ENCODE peak calls at places on chromosomes 4 and X, in five cellular contexts. Y is MM.1S, B is SK-N-SH, K is GM23338, H is GM23248. Q is an unnamed sample.

GRCh38 chrX:65596270-65596669 is 61.7 kb upstream of the LAS1L start:
- DNase-seq in H (peak; percentile 78), B (no peak), K (no peak), Y (peak; percentile 64), Q (no peak)

GRCh38 chrX:18983711-18984380 is at the start of gene PHKA2:
- DNase-seq in K (peak; percentile 61), H (peak; percentile 70), B (peak; percentile 83), Y (peak; percentile 43), Q (peak; percentile 70)

GRCh38 chr4:3344596-3344995 is 51.8 kb downstream of the RGS12 start:
- DNase-seq in H (no peak), B (no peak), Y (no peak), K (no peak), Q (no peak)

GRCh38 chrX:63675716-63676115 is 109.3 kb downstream of the ARHGEF9 start:
- DNase-seq in H (no peak), B (no peak), Y (peak; percentile 35), K (no peak), Q (no peak)

GRCh38 chrX:153774576-153775292 is 6.1 kb upstream of the SRPK3 start:
- DNase-seq in H (no peak), B (peak; percentile 33), Y (no peak), K (no peak), Q (no peak)

GRCh38 chr4:7529368-7529923 is 94.7 kb upstream of the PSAPL1 start:
- DNase-seq in H (no peak), K (peak; percentile 27), B (no peak), Y (no peak), Q (no peak)

GRCh38 chr4:19259920-19260319 is 991.8 kb upstream of the SLIT2 start:
- DNase-seq in Y (no peak), B (no peak), H (no peak), K (no peak), Q (no peak)

GRCh38 chr4:89829470-89830138 is 7.4 kb downstream of the SNCA start:
- DNase-seq in B (no peak), H (no peak), Y (peak; percentile 94), K (no peak), Q (no peak)

GRCh38 chr4:17846256-17846655 is 35.5 kb downstream of the NCAPG start:
- DNase-seq in H (no peak), Y (no peak), B (no peak), K (no peak), Q (no peak)

GRCh38 chr4:20159516-20159915 is 92.2 kb upstream of the SLIT2 start:
- DNase-seq in B (no peak), K (no peak), H (no peak), Y (no peak), Q (no peak)

GRCh38 chr4:108533876-108534275 is 86.5 kb upstream of the RPL34 start:
- DNase-seq in B (no peak), H (no peak), K (no peak), Y (no peak), Q (no peak)

GRCh38 chr4:108531461-108531860 is 88.9 kb upstream of the RPL34 start:
- DNase-seq in H (no peak), B (no peak), Y (no peak), K (no peak), Q (no peak)

GRCh38 chr4:108532187-108532586 is 88.2 kb upstream of the RPL34 start:
- DNase-seq in Y (no peak), K (no peak), H (no peak), B (no peak), Q (no peak)

GRCh38 chr4:108535757-108536156 is 84.6 kb upstream of the RPL34 start:
- DNase-seq in H (no peak), Y (no peak), B (no peak), K (no peak), Q (no peak)

GRCh38 chr4:108533245-108533844 is 87.0 kb upstream of the RPL34 start:
- DNase-seq in H (no peak), Y (no peak), B (no peak), K (no peak), Q (no peak)
- TF ChIP-seq EZH2phosphoT487 in H (no peak), Y (no peak), B (no peak), K (no peak), Q (no peak)

DNA sequence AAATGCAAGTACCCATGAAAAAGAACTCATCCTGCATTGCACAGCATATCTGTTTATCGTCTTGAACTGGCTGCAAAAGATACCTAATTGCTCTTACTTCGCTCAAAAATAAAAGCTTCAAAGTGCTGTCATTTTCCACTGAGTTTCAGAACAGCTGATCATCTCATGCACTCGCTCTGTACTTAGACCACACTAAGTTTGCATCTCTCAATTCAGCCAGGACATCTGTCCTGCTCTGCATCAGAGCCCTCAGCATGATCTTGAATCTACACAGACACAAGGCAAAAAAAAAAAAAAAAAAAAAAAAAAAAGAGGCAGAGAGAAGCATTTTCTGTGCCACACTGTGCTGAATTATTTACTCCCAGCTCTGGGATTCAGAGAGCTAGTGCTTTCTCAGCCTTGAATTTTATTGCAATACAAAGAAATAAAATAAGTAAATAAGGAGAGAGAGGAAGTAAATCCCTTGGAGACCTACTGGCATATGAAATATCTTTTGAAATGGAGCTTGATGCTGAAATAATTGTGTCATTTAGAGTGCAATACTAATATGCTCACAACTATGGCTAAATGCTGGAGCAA is 81.3 kb downstream of the PPP1R2C start:
- DNase-seq in Y (no peak), B (no peak), H (no peak), K (no peak), Q (no peak)
- H3K9me2 ChIP-seq in Y (no peaks in the 10 kb centered on the region), B (no peaks in the 10 kb centered on the region), H (no peaks in the 10 kb centered on the region), K (no peaks in the 10 kb centered on the region), Q (no peaks in the 10 kb centered on the region)

GRCh38 chrX:79413963-79414362 is 46.8 kb upstream of the ITM2A start:
- DNase-seq in Y (no peak), H (no peak), K (no peak), B (no peak), Q (no peak)

GRCh38 chrX:79408623-79409322 is 41.6 kb upstream of the ITM2A start:
- DNase-seq in K (no peak), B (no peak), H (no peak), Y (no peak), Q (no peak)

GRCh38 chrX:79415056-79415455 is 47.9 kb upstream of the ITM2A start:
- DNase-seq in K (no peak), B (no peak), H (no peak), Y (no peak), Q (no peak)

GRCh38 chrX:79409657-79410056 is 42.5 kb upstream of the ITM2A start:
- DNase-seq in H (no peak), Y (no peak), K (no peak), B (no peak), Q (no peak)

DNA sequence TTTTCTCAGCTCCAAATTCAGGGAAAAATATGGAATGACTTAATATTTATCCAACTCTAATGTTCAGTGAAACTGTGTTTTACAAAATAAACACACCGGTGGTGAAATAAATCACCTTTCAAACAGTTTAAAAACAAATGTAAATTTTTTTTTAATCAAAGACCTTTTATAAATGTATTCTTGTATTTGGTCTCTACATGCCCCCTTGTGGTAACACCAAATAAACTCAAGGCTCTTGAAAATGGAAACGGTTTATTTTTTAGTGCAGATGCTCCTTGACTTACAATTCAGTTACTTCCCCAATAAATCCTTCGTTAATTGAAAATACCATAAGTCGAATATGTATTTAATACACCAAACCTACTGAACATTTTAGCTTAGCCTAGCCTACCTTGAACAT is 45.9 kb upstream of the ITM2A start:
- DNase-seq in Y (peak; percentile 61), H (peak; percentile 19), K (peak; percentile 29), B (peak; percentile 1), Q (peak; percentile 9)
- TF ChIP-seq EZH2phosphoT487 in Y (no peak), H (no peak), K (no peak), B (no peak), Q (no peak)

DNA sequence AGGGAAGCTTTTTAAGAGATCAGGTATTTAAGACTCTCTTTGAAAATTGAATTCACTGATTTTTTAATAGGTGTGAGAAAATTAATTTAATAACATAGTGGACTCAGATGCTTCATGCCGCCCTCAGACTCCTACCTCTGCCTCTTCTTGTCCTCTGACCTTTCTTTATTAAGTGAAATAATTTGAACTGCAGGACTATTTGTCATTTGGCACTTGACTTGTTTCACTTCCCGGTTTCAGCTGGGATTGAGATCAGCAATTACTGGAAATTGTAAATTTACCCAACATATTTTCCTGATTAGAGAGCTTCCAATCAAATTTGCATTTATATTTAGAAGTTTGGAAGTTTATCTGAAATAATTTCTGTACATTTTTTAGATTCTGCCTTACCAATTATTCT is 116.8 kb downstream of the CBR4 start:
- DNase-seq in B (no peak), H (no peak), Y (no peak), K (no peak), Q (no peak)
- H3K9me2 ChIP-seq in B (no peaks in the 10 kb centered on the region), H (no peaks in the 10 kb centered on the region), Y (no peaks in the 10 kb centered on the region), K (no peaks in the 10 kb centered on the region), Q (no peaks in the 10 kb centered on the region)

GRCh38 chr4:138561906-138562305 is 319.8 kb upstream of the SLC7A11 start:
- DNase-seq in H (no peak), K (no peak), B (no peak), Y (no peak), Q (no peak)
- TF ChIP-seq EZH2phosphoT487 in H (no peak), K (no peak), B (no peak), Y (no peak), Q (no peak)

DNA sequence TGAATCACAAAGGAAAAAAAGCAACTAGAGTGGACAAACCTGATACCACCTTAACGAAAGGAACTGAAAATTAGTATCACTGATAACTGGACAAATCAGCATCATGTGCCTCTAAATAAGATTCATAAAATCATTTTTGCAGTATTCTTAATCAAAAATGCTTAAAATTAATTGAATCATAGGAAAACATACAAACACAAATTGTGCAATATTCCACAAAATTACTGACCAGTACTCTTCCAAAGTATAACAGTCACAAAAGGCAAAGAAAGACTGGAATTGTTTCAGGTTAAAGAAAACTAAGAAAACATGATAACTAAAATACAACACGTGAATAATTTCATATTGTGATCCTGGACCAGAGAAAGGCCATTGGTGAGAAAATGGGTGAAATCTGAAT is 27.1 kb downstream of the FBXW7 start:
- DNase-seq in H (no peak), B (no peak), K (no peak), Y (no peak), Q (no peak)
- H3K9me2 ChIP-seq in H (no peaks in the 10 kb centered on the region), B (no peaks in the 10 kb centered on the region), K (no peaks in the 10 kb centered on the region), Y (no peaks in the 10 kb centered on the region), Q (no peaks in the 10 kb centered on the region)

Q was measured in hepatocyte.